ENCODE peak calls at places on chromosomes 16 and 17, in eight cellular contexts. G is colonic mucosa; Z is endodermal cell; S is uterus; U is heart left ventricle; K is heart right ventricle; O is body of pancreas; A is CD8-positive, alpha-beta memory T cell. T is an unnamed sample.

GRCh38 chr17:13920413-13920812 is 148.9 kb upstream of the COX10 start:
- DNase-seq in G (no peak), Z (no peak), S (no peak), U (no peak), K (no peak), O (no peak), A (no peak), T (no peak)

GRCh38 chr16:11224894-11225676 is 30.9 kb downstream of the SOCS1 start:
- DNase-seq in G (peak; percentile 33), Z (no peak), S (peak; percentile 41), U (no peak), K (peak; percentile 44), O (peak; percentile 44), A (peak; percentile 74), T (peak; percentile 63)

GRCh38 chr16:3282747-3283524 is at the start of gene ZNF263:
- DNase-seq in G (peak; percentile 99), Z (peak; percentile 98), S (peak; percentile 94), U (peak; percentile 96), K (peak; percentile 94), O (peak; percentile 97), A (peak; percentile 88), T (peak; percentile 97)

GRCh38 chr16:9123871-9124270 is 32.4 kb downstream of the HAPSTR1 start:
- DNase-seq in G (peak; percentile 90), Z (no peak), S (no peak), U (peak; percentile 40), K (peak; percentile 44), O (peak; percentile 81), A (no peak), T (peak; percentile 86)

GRCh38 chr17:55233840-55234239 is 30.9 kb upstream of the HLF start:
- DNase-seq in G (no peak), Z (no peak), S (no peak), U (no peak), K (no peak), O (no peak), A (no peak), T (no peak)

GRCh38 chr16:67883872-67884261 is 818 bp upstream of the NRN1L start:
- DNase-seq in G (peak; percentile 64), Z (peak; percentile 93), S (peak; percentile 48), U (peak; percentile 49), K (peak; percentile 70), O (peak; percentile 70), A (peak; percentile 67), T (peak; percentile 79)

GRCh38 chr16:80720759-80721470 is 83.5 kb downstream of the CDYL2 start:
- DNase-seq in G (no peak), Z (no peak), S (no peak), U (no peak), K (no peak), O (no peak), A (no peak), T (no peak)

GRCh38 chr17:76446449-76447231 is 6.3 kb downstream of the UBE2O start:
- DNase-seq in G (no peak), Z (peak; percentile 82), S (no peak), U (no peak), K (no peak), O (peak; percentile 37), A (no peak), T (no peak)

GRCh38 chr16:17313085-17313611 is 157.6 kb downstream of the XYLT1 start:
- DNase-seq in G (peak; percentile 29), Z (no peak), S (peak; percentile 85), U (peak; percentile 29), K (no peak), O (peak; percentile 40), A (no peak), T (no peak)

GRCh38 chr16:57677622-57678369 is 9.7 kb downstream of the ADGRG3 start:
- DNase-seq in G (no peak), Z (no peak), S (no peak), U (no peak), K (no peak), O (peak; percentile 86), A (no peak), T (no peak)

GRCh38 chr16:57679016-57679415 is 10.9 kb downstream of the ADGRG3 start:
- DNase-seq in G (no peak), Z (no peak), S (no peak), U (no peak), K (no peak), O (no peak), A (no peak), T (no peak)

GRCh38 chr16:57675752-57676623 is 7.9 kb downstream of the ADGRG3 start:
- DNase-seq in G (no peak), Z (peak; percentile 86), S (no peak), U (peak; percentile 33), K (no peak), O (no peak), A (no peak), T (no peak)

GRCh38 chr16:57679768-57680167 is 11.7 kb downstream of the ADGRG3 start:
- DNase-seq in G (no peak), Z (no peak), S (no peak), U (no peak), K (no peak), O (no peak), A (no peak), T (no peak)

DNA sequence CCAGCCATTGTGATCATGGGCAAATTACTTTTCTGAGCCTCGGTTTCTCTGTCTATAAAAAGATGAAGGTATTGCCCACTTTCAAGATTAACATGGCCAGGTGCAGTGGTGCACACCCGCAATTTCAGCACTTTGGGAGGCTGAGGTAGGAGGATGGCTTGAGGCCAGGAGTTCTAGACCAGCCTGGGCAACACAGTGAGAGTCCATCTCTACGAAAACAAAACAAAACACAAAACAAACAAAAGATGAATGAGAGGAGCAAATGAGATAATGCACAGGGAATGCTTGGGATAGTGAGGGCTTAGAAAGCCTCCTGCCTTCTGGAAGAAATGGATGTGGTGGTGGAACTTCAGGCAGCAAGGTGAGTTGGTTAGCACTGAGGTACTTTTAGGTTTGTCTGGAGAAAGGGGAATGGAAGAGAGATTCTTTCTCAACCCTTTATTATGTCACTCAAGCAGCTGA is 8.5 kb downstream of the ADGRG3 start:
- DNase-seq in G (no peak), Z (no peak), S (no peak), U (no peak), K (no peak), O (no peak), A (no peak), T (no peak)
- H3K27me3 ChIP-seq in G (no peaks in the 10 kb centered on the region), Z (peaks cover 6% of the 10 kb centered on the region), S (no peaks in the 10 kb centered on the region), U (no peaks in the 10 kb centered on the region), K (peaks cover 4% of the 10 kb centered on the region), O (no peaks in the 10 kb centered on the region), A (no peaks in the 10 kb centered on the region), T (no peaks in the 10 kb centered on the region)

DNA sequence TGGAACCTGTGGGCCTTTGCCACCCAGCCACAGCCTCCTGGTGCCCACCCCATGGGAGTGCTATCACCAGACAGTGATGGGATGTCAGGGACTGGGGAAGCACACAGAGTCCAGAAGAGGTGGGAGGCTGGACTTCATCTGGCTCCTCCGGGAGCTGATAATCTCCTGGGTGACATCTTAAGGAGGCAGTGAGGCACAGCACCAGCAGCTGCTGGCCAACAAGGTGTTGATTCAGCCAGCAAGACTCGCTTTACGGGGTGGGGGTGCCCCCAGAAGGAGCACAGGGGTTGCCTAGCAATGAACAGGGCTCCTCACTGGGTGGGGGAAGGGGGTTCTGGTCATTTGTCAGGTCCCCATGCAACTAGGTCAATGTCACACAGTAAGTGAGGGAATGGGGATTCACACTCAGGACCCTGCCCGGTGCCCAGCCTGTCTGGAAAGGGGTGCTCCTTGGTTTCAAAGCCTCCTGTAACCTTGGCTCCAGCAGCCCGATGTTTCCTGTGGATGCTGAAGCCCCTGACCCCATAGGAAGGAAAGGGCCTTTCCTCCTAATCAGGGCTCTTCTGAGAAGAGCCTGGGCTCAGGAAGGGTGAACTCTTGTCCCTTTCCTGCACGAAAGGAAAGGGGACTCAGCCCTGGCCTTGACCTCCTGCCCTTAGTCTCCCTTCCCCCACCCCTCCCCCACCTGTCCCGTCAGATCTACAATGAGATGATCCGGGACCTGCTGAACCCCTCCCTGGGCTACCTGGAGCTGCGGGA is 17.7 kb downstream of the KIF19 start:
- DNase-seq in G (no peak), Z (no peak), S (no peak), U (no peak), K (no peak), O (no peak), A (no peak), T (no peak)
- H3K27me3 ChIP-seq in G (no peaks in the 10 kb centered on the region), Z (peaks cover 10% of the 10 kb centered on the region), S (no peaks in the 10 kb centered on the region), U (no peaks in the 10 kb centered on the region), K (no peaks in the 10 kb centered on the region), O (no peaks in the 10 kb centered on the region), A (no peaks in the 10 kb centered on the region), T (peaks cover 28% of the 10 kb centered on the region)

GRCh38 chr17:28505986-28506665 is at the start of gene FOXN1:
- DNase-seq in G (no peak), Z (no peak), S (no peak), U (no peak), K (no peak), O (no peak), A (no peak), T (peak; percentile 37)

GRCh38 chr17:28508325-28508724 is 2.2 kb downstream of the FOXN1 start:
- DNase-seq in G (no peak), Z (no peak), S (no peak), U (no peak), K (no peak), O (no peak), A (no peak), T (no peak)

GRCh38 chr17:28509784-28510183 is 3.6 kb downstream of the FOXN1 start:
- DNase-seq in G (no peak), Z (no peak), S (no peak), U (no peak), K (no peak), O (no peak), A (no peak), T (peak; percentile 26)

GRCh38 chr17:28506763-28507487 is 777 bp downstream of the FOXN1 start:
- DNase-seq in G (no peak), Z (no peak), S (no peak), U (no peak), K (no peak), O (no peak), A (no peak), T (peak; percentile 33)

GRCh38 chr17:28507567-28508195 is 1.5 kb downstream of the FOXN1 start:
- DNase-seq in G (no peak), Z (no peak), S (no peak), U (no peak), K (no peak), O (no peak), A (no peak), T (peak; percentile 37)
- H3K27me3 ChIP-seq in G (no peaks in the 10 kb centered on the region), Z (peaks cover 14% of the 10 kb centered on the region), S (peaks cover 8% of the 10 kb centered on the region), U (no peaks in the 10 kb centered on the region), K (peaks cover 46% of the 10 kb centered on the region), O (no peaks in the 10 kb centered on the region), A (peaks cover 5% of the 10 kb centered on the region), T (peaks cover 26% of the 10 kb centered on the region)

GRCh38 chr17:78560731-78561130 is 16.5 kb downstream of the DNAH17 start:
- DNase-seq in G (no peak), Z (no peak), S (no peak), U (no peak), K (no peak), O (no peak), A (no peak), T (no peak)

GRCh38 chr17:78559749-78560368 is 17.3 kb downstream of the DNAH17 start:
- DNase-seq in G (no peak), Z (peak; percentile 89), S (no peak), U (no peak), K (no peak), O (peak; percentile 25), A (no peak), T (peak; percentile 59)

GRCh38 chr17:78562734-78563133 is 14.5 kb downstream of the DNAH17 start:
- DNase-seq in G (no peak), Z (no peak), S (no peak), U (no peak), K (no peak), O (no peak), A (no peak), T (no peak)

GRCh38 chr17:78559024-78559423 is 18.2 kb downstream of the DNAH17 start:
- DNase-seq in G (no peak), Z (no peak), S (no peak), U (no peak), K (no peak), O (no peak), A (no peak), T (no peak)

GRCh38 chr17:78561166-78561565 is 16.0 kb downstream of the DNAH17 start:
- DNase-seq in G (no peak), Z (no peak), S (no peak), U (no peak), K (no peak), O (no peak), A (no peak), T (no peak)
- H3K27me3 ChIP-seq in G (no peaks in the 10 kb centered on the region), Z (no peaks in the 10 kb centered on the region), S (no peaks in the 10 kb centered on the region), U (no peaks in the 10 kb centered on the region), K (no peaks in the 10 kb centered on the region), O (no peaks in the 10 kb centered on the region), A (no peaks in the 10 kb centered on the region), T (no peaks in the 10 kb centered on the region)